ENCODE peak calls at places on chromosomes 12 and 14, in four cellular contexts. T is K562, B is HepG2, X is H1. G is an unnamed sample.

GRCh38 chr12:122721057-122721545 is 4.5 kb upstream of the HCAR3 start:
- DNase-seq in T (no peak), X (no peak), B (peak; percentile 75), G (no peak)

GRCh38 chr12:52120951-52121847 is 41.7 kb downstream of the SMIM41 start:
- DNase-seq in B (no peak), X (no peak), T (no peak), G (no peak)

GRCh38 chr12:97151481-97151880 is 244.4 kb downstream of the NEDD1 start:
- DNase-seq in B (no peak), T (no peak), X (no peak), G (no peak)

GRCh38 chr12:88308825-88309224 is 166.7 kb downstream of the TMTC3 start:
- DNase-seq in T (no peak), B (no peak), X (no peak), G (no peak)

GRCh38 chr14:106491851-106492250 is 965.5 kb downstream of the TMEM121 start:
- DNase-seq in X (no peak), B (no peak), T (no peak), G (no peak)

GRCh38 chr14:35368993-35369392 is 35.6 kb downstream of the NFKBIA start:
- DNase-seq in X (no peak), B (no peak), T (no peak), G (no peak)

GRCh38 chr12:75568801-75569200 is 57.4 kb upstream of the KRR1 start:
- DNase-seq in X (no peak), T (no peak), B (no peak), G (no peak)

GRCh38 chr14:49766839-49767238 is 1.1 kb upstream of the KLHDC2 start:
- DNase-seq in X (no peak), B (no peak), T (no peak), G (peak; percentile 23)

GRCh38 chr14:77241955-77242354 is 29.1 kb downstream of the NGB start:
- DNase-seq in T (no peak), B (no peak), X (no peak), G (peak; percentile 39)

GRCh38 chr12:80412343-80412953 is 31.6 kb upstream of the PTPRQ start:
- DNase-seq in X (no peak), T (peak; percentile 14), B (peak; percentile 40), G (peak; percentile 35)

GRCh38 chr14:74271365-74271764 is 31.4 kb downstream of the ABCD4 start:
- DNase-seq in B (no peak), T (no peak), X (no peak), G (no peak)

GRCh38 chr14:76919811-76920571 is 93.8 kb downstream of the LRRC74A start:
- DNase-seq in T (no peak), B (peak; percentile 20), X (no peak), G (no peak)

GRCh38 chr12:91091916-91092715 is 19.2 kb downstream of the LUM start:
- DNase-seq in B (no peak), X (no peak), T (no peak), G (no peak)

GRCh38 chr12:6724409-6724797 is 557 bp downstream of the COPS7A start:
- DNase-seq in T (no peak), B (peak; percentile 20), X (no peak), G (no peak)

GRCh38 chr12:65968889-65969509 is 144.7 kb downstream of the HMGA2 start:
- DNase-seq in B (no peak), X (no peak), T (no peak), G (no peak)

GRCh38 chr14:34496679-34497513 is 34.9 kb upstream of the SPTSSA start:
- DNase-seq in T (peak; percentile 81), B (peak; percentile 99), X (peak; percentile 56), G (peak; percentile 54)

GRCh38 chr12:56151672-56152131 is 685 bp upstream of the MYL6B start:
- DNase-seq in B (peak; percentile 80), T (peak; percentile 73), X (no peak), G (peak; percentile 79)

GRCh38 chr12:124379938-124380754 is 85.3 kb downstream of the RFLNA start:
- DNase-seq in B (no peak), T (no peak), X (no peak), G (no peak)

GRCh38 chr14:95222151-95222631 is 64.9 kb upstream of the DICER1 start:
- DNase-seq in T (no peak), B (peak; percentile 6), X (no peak), G (peak; percentile 77)

GRCh38 chr12:19760611-19761010 is 321.3 kb downstream of the AEBP2 start:
- DNase-seq in T (no peak), B (no peak), X (no peak), G (no peak)

DNA sequence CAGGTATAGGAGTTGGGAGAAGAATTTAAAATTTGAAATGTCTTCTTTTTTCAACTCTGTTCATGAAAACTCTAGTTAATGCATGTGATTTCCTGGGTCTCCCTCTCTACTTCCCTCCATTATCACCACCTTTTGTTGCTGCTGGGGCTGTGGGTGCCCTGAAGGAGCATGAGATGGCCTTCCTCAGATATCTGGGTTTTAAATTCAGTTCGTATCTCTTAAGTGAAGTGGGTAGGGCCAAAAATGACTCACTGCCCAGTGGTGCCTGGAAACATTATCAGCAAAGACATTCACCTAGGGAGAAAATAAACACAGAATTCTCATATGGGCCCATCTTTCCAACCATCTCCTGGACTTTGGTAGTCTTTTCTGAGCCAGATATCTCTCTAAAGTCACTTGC is 234.9 kb upstream of the PLEKHG7 start:
- DNase-seq in X (no peak), B (no peak), T (peak; percentile 57), G (no peak)
- TF ChIP-seq JUND in X (no peak), B (no peak), T (peak; percentile 85), G (no peak)

GRCh38 chr12:102690267-102690666 is 209.9 kb upstream of the IGF1 start:
- DNase-seq in T (no peak), X (no peak), B (no peak), G (no peak)
- TF ChIP-seq JUND in T (no peak), X (no peak), B (no peak), G (no peak)

DNA sequence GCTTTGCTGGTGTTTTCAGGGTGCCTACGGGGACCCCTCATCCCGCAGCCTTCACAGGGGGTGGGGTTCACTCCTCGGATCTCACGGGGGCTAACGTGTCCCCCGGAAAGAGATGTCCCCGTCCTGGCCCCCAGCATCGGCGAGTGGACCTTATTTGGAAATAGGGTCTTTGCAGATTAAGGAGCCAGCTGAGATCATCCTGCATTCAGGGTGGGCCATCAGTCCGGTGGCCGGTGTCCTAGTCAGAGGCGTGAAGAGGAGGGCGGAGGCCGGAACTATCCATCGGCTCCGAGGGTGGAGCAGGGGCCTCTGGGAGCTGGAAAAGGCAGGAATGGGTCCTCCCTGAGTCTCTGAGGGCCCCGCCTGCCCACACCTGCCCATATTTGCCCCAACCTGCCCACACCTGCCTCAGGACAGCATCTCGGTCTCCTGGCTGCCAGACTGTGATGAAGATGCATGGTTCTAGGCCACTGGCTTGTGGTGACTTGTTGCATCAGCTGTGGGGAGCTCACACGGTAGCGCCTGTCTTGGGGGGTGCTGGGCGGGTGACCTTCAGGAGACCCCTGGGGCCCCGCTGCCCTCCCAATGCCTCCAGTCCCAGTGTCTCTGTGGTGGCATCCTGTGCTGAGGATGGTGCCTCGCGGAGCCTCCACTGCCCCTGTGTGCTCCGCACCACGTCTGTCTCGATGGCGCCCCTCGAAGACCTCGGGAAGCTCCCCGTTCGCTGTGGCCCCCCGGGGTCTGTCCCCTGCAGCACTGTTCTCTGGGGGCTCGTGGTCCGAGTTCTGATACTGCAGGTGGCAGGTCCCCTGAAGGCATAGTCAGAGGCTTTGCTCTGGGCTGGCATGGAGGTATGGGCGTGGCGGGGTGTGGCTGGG is 14.7 kb downstream of the NOC4L start:
- DNase-seq in T (no peak), X (no peak), B (no peak), G (no peak)
- TF ChIP-seq JUND in T (no peak), X (no peak), B (no peak), G (no peak)

DNA sequence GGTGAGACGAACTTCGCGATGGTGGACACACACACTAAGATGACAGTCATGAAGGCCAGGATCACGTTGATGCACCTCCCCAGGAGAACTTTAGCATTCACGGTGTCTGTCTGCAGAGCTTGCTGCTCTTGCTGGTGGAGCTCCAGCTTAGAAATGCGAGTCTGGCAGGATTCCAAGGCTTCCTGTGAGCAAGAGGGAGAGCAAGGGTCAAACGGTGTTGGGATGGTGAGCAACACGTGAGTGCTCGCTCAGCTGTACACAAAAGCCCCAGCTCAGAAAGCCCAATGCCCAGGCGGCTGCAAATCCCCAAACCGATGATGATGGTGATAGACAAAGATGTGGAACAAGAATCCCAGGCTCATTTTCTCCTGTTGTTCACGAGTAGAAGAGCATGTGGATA is 78.8 kb downstream of the TMCC3 start:
- DNase-seq in X (no peak), B (peak; percentile 91), T (no peak), G (peak; percentile 40)
- TF ChIP-seq JUND in X (no peak), B (no peak), T (no peak), G (no peak)

DNA sequence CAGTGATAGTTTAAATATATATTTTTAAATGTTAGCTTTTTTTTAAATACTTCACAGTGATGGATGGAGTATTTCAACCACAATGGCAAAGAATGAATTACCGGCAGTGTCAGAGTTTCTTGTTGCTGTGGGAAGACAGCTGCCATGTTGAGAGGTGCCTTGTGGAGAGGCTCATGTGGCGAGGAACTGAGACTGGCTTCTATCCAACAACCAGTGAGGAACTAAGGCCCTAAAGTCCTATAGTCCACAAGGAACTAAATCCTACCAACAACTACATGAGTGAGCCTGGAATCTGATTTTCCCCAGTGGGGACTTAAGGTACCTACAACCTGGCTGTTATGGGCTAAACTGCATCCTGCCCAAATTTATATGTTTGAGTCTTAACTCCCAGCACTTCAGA is 220.2 kb upstream of the PLEKHG7 start:
- DNase-seq in T (no peak), B (no peak), X (no peak), G (no peak)
- TF ChIP-seq JUND in T (no peak), B (no peak), X (no peak), G (no peak)

DNA sequence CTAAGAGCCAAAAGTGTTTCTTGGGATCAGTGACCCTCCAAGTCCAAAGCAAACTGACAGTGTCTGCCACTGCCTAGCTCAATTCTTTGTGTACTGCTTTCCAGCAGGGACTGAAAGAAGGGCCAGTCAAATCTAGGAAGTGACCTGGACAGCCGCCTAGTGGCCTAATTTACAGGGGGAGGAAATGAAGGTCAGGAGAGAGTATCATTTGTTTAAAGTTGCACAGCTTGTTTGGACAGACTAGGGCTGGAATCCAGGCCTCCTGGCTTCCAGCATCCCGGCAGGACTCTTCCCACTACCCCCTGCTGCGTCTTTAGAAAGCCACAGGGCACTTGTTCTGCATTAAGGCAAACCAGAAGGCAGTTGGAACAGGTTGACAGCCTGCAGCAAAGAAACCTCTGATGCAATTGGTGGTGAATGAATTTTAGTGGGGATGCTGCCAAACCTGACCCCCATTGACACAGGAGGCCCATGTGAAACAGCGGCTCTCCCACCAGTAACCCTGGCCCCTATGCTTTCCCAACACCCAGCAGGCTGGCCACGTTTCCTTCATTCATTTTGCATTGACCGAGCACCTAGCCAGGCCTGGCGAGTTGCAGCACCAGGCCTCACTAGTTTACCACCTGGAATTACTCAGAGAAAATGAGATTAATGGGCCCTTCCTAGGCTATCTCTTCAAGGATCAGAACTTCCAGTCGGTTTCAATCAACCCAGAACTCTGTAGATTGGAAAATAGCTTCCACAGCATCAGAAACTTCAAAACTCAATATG is 28.2 kb downstream of the GALNT16 start:
- DNase-seq in X (no peak), T (peak; percentile 16), B (peak; percentile 23), G (peak; percentile 59)
- TF ChIP-seq JUND in X (no peak), T (no peak), B (no peak), G (no peak)

GRCh38 chr12:22334696-22335290 is at the start of gene ST8SIA1:
- DNase-seq in T (no peak), B (peak; percentile 7), X (no peak), G (peak; percentile 80)
- TF ChIP-seq JUND in T (no peak), B (no peak), X (no peak), G (no peak)

DNA sequence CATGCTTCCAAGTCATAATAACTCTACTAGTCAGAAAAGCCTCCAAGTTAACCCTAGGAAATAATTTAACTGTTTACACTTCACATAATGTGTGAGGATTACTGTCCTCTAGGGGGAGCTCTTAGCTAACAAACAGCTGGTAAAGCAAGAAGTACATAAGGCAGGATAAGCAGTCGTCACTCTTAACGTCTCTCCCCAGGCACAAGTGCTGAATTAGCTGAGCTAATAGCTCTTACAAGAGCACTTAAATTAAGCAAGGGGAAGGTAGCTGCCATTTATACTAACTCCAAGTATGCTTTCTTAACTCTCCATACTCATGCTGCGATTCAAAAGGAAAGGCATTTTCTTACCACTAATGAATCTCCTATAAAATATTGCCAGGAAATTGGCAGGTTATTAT is 79.3 kb upstream of the TSPAN11 start:
- DNase-seq in X (no peak), B (peak; percentile 66), T (no peak), G (peak; percentile 87)
- TF ChIP-seq JUND in X (no peak), B (no peak), T (no peak), G (no peak)

G was measured in T47D.